ENCODE peak calls at places on chromosomes 3 and 15, in five cellular contexts. One of them, this sample, is unnamed.

GRCh38 chr3:133734305-133734704 is 11.9 kb upstream of the TF start:
- DNase-seq in stimulated activated naive B cell treated with anti-CD40 and anti-IgM and Interleukin-4, amounts not matched to agents 10 μg/mL and 1 μg/mL and 100 μg/mL, for 72 hours: no peak
- DNase-seq in activated naive CD8-positive, alpha-beta T cell treated with anti-CD3 and anti-CD28 coated beads, Interleukin-2, amount 50 U/mL, for 24 hours: no peak
- DNase-seq in endothelial cell: no peak
- DNase-seq in A673: no peak
- DNase-seq in this sample: no peak

GRCh38 chr15:76064375-76064774 is 4.6 kb downstream of the TMEM266 start:
- DNase-seq in activated naive CD8-positive, alpha-beta T cell treated with anti-CD3 and anti-CD28 coated beads, Interleukin-2, amount 50 U/mL, for 24 hours: no peak
- DNase-seq in endothelial cell: no peak
- DNase-seq in stimulated activated naive B cell treated with anti-CD40 and anti-IgM and Interleukin-4, amounts not matched to agents 10 μg/mL and 1 μg/mL and 100 μg/mL, for 72 hours: no peak
- DNase-seq in A673: no peak
- DNase-seq in this sample: no peak

GRCh38 chr3:127009531-127009930 is 26.6 kb downstream of the PLXNA1 start:
- DNase-seq in endothelial cell: no peak
- DNase-seq in stimulated activated naive B cell treated with anti-CD40 and anti-IgM and Interleukin-4, amounts not matched to agents 10 μg/mL and 1 μg/mL and 100 μg/mL, for 72 hours: no peak
- DNase-seq in A673: no peak
- DNase-seq in activated naive CD8-positive, alpha-beta T cell treated with anti-CD3 and anti-CD28 coated beads, Interleukin-2, amount 50 U/mL, for 24 hours: no peak
- DNase-seq in this sample: no peak

GRCh38 chr3:149813367-149814281 is 609 bp downstream of the RNF13 start:
- DNase-seq in endothelial cell: peak
- DNase-seq in A673: peak
- DNase-seq in stimulated activated naive B cell treated with anti-CD40 and anti-IgM and Interleukin-4, amounts not matched to agents 10 μg/mL and 1 μg/mL and 100 μg/mL, for 72 hours: no peak
- DNase-seq in activated naive CD8-positive, alpha-beta T cell treated with anti-CD3 and anti-CD28 coated beads, Interleukin-2, amount 50 U/mL, for 24 hours: peak
- DNase-seq in this sample: no peak

GRCh38 chr15:43939070-43939469 is 112.3 kb downstream of the WDR76 start:
- DNase-seq in A673: peak
- DNase-seq in stimulated activated naive B cell treated with anti-CD40 and anti-IgM and Interleukin-4, amounts not matched to agents 10 μg/mL and 1 μg/mL and 100 μg/mL, for 72 hours: no peak
- DNase-seq in endothelial cell: peak
- DNase-seq in activated naive CD8-positive, alpha-beta T cell treated with anti-CD3 and anti-CD28 coated beads, Interleukin-2, amount 50 U/mL, for 24 hours: peak
- DNase-seq in this sample: no peak

GRCh38 chr15:77031376-77032050 is 36.6 kb downstream of the PSTPIP1 start:
- DNase-seq in stimulated activated naive B cell treated with anti-CD40 and anti-IgM and Interleukin-4, amounts not matched to agents 10 μg/mL and 1 μg/mL and 100 μg/mL, for 72 hours: peak
- DNase-seq in endothelial cell: peak
- DNase-seq in activated naive CD8-positive, alpha-beta T cell treated with anti-CD3 and anti-CD28 coated beads, Interleukin-2, amount 50 U/mL, for 24 hours: no peak
- DNase-seq in A673: no peak
- DNase-seq in this sample: no peak

GRCh38 chr3:52190294-52190841 is 7.6 kb upstream of the ALAS1 start:
- DNase-seq in endothelial cell: no peak
- DNase-seq in A673: no peak
- DNase-seq in stimulated activated naive B cell treated with anti-CD40 and anti-IgM and Interleukin-4, amounts not matched to agents 10 μg/mL and 1 μg/mL and 100 μg/mL, for 72 hours: no peak
- DNase-seq in activated naive CD8-positive, alpha-beta T cell treated with anti-CD3 and anti-CD28 coated beads, Interleukin-2, amount 50 U/mL, for 24 hours: no peak
- DNase-seq in this sample: peak

GRCh38 chr15:27486676-27487290 is 515.8 kb downstream of the GABRG3 start:
- DNase-seq in endothelial cell: no peak
- DNase-seq in stimulated activated naive B cell treated with anti-CD40 and anti-IgM and Interleukin-4, amounts not matched to agents 10 μg/mL and 1 μg/mL and 100 μg/mL, for 72 hours: no peak
- DNase-seq in A673: no peak
- DNase-seq in activated naive CD8-positive, alpha-beta T cell treated with anti-CD3 and anti-CD28 coated beads, Interleukin-2, amount 50 U/mL, for 24 hours: no peak
- DNase-seq in this sample: no peak

GRCh38 chr3:36701903-36702374 is 62.4 kb downstream of the DCLK3 start:
- DNase-seq in A673: peak
- DNase-seq in activated naive CD8-positive, alpha-beta T cell treated with anti-CD3 and anti-CD28 coated beads, Interleukin-2, amount 50 U/mL, for 24 hours: no peak
- DNase-seq in stimulated activated naive B cell treated with anti-CD40 and anti-IgM and Interleukin-4, amounts not matched to agents 10 μg/mL and 1 μg/mL and 100 μg/mL, for 72 hours: no peak
- DNase-seq in endothelial cell: no peak
- DNase-seq in this sample: no peak

GRCh38 chr15:23647421-23648375 is at the start of gene MAGEL2:
- DNase-seq in A673: no peak
- DNase-seq in endothelial cell: peak
- DNase-seq in activated naive CD8-positive, alpha-beta T cell treated with anti-CD3 and anti-CD28 coated beads, Interleukin-2, amount 50 U/mL, for 24 hours: no peak
- DNase-seq in stimulated activated naive B cell treated with anti-CD40 and anti-IgM and Interleukin-4, amounts not matched to agents 10 μg/mL and 1 μg/mL and 100 μg/mL, for 72 hours: no peak
- DNase-seq in this sample: no peak

GRCh38 chr15:92168284-92168683 is 225.4 kb upstream of the ST8SIA2 start:
- DNase-seq in A673: no peak
- DNase-seq in stimulated activated naive B cell treated with anti-CD40 and anti-IgM and Interleukin-4, amounts not matched to agents 10 μg/mL and 1 μg/mL and 100 μg/mL, for 72 hours: no peak
- DNase-seq in activated naive CD8-positive, alpha-beta T cell treated with anti-CD3 and anti-CD28 coated beads, Interleukin-2, amount 50 U/mL, for 24 hours: no peak
- DNase-seq in endothelial cell: no peak
- DNase-seq in this sample: no peak